ENCODE peak calls at places on chromosomes 1 and 21, in four cellular contexts. T is Calu3; N is cardiac muscle cell; M is activated CD8-positive, alpha-beta T cell treated with anti-CD3 and anti-CD28 coated beads, Interleukin-2, amount 10 ng/mL, durations not matched to agents 7 days and 5 days. V is an unnamed sample.

GRCh38 chr1:206909167-206909882 is 12.1 kb downstream of the IL24 start:
- DNase-seq in T (peak; percentile 89), N (no peak), M (peak; percentile 47), V (peak; percentile 80)

GRCh38 chr1:192439373-192440025 is 122.7 kb downstream of the RGS21 start:
- DNase-seq in T (peak; percentile 22), N (peak; percentile 11), M (no peak), V (peak; percentile 8)

GRCh38 chr1:223084466-223084865 is 58.6 kb downstream of the TLR5 start:
- DNase-seq in T (no peak), N (no peak), M (no peak), V (no peak)

GRCh38 chr1:12143631-12144155 is 23.1 kb upstream of the TNFRSF1B start:
- DNase-seq in T (peak; percentile 43), N (peak; percentile 98), M (no peak), V (peak; percentile 86)

GRCh38 chr1:18302788-18303413 is 177.8 kb upstream of the KLHDC7A start:
- DNase-seq in T (peak; percentile 7), N (no peak), M (peak; percentile 20), V (no peak)

GRCh38 chr1:2469103-2469940 is 6.8 kb upstream of the PLCH2 start:
- DNase-seq in T (no peak), N (no peak), M (no peak), V (no peak)

GRCh38 chr1:209651148-209651547 is 1.1 kb downstream of the LAMB3 start:
- DNase-seq in T (peak; percentile 91), N (peak; percentile 77), M (peak; percentile 73), V (peak; percentile 82)

GRCh38 chr1:32549601-32550000 is 10.4 kb downstream of the ZBTB8A start:
- DNase-seq in T (no peak), N (no peak), M (no peak), V (no peak)

GRCh38 chr1:16120940-16121410 is 34.9 kb downstream of the EPHA2 start:
- DNase-seq in T (no peak), N (no peak), M (no peak), V (no peak)

GRCh38 chr1:239868117-239868516 is 223.6 kb upstream of the FMN2 start:
- DNase-seq in T (no peak), N (no peak), M (no peak), V (no peak)

GRCh38 chr1:85448358-85448757 is 16.6 kb downstream of the DDAH1 start:
- DNase-seq in T (no peak), N (peak; percentile 72), M (no peak), V (no peak)

GRCh38 chr21:38857152-38857825 is 51.6 kb downstream of the ETS2 start:
- DNase-seq in T (no peak), N (no peak), M (no peak), V (peak; percentile 23)

GRCh38 chr1:76871355-76871974 is 4.2 kb downstream of the ST6GALNAC5 start:
- DNase-seq in T (no peak), N (no peak), M (no peak), V (no peak)

GRCh38 chr1:63630666-63631065 is 37.5 kb downstream of the PGM1 start:
- DNase-seq in T (no peak), N (peak; percentile 23), M (no peak), V (no peak)

GRCh38 chr1:8661185-8662110 is 156.0 kb downstream of the RERE start:
- DNase-seq in T (peak; percentile 11), N (peak; percentile 91), M (no peak), V (peak; percentile 56)

GRCh38 chr1:3775498-3776230 is 3.1 kb downstream of the SMIM1 start:
- DNase-seq in T (peak; percentile 38), N (peak; percentile 84), M (peak; percentile 62), V (peak; percentile 78)

GRCh38 chr1:233909195-233909594 is 4.7 kb downstream of the SLC35F3 start:
- DNase-seq in T (no peak), N (no peak), M (no peak), V (no peak)